ENCODE peak calls at places on chromosomes 13 and 19, in five cellular contexts. M is H1, A is HCT116, T is SK-N-SH, D is K562. V is an unnamed sample.

GRCh38 chr19:2253106-2254051 is 2.8 kb downstream of the JSRP1 start:
- DNase-seq in M (no peak), A (no peak), T (peak; percentile 58), D (no peak), V (no peak)

GRCh38 chr13:71517004-71517403 is 350.0 kb downstream of the DACH1 start:
- DNase-seq in M (no peak), A (peak; percentile 3), T (no peak), D (no peak), V (no peak)

GRCh38 chr13:41962994-41963393 is 2.1 kb upstream of the VWA8 start:
- DNase-seq in M (no peak), A (no peak), T (no peak), D (no peak), V (no peak)

GRCh38 chr19:8505680-8506401 is 3.4 kb upstream of the PRAM1 start:
- DNase-seq in M (peak; percentile 49), A (no peak), T (peak; percentile 98), D (peak; percentile 88), V (no peak)

GRCh38 chr13:109743706-109744453 is 42.5 kb downstream of the IRS2 start:
- DNase-seq in M (peak; percentile 25), A (no peak), T (peak; percentile 79), D (no peak), V (no peak)

GRCh38 chr13:76868451-76868850 is 17.8 kb downstream of the KCTD12 start:
- DNase-seq in M (no peak), A (no peak), T (no peak), D (no peak), V (no peak)

GRCh38 chr13:32126298-32126697 is 94.7 kb downstream of the FRY start:
- DNase-seq in M (no peak), A (no peak), T (no peak), D (no peak), V (no peak)

GRCh38 chr19:2382530-2383222 is 22.6 kb downstream of the TMPRSS9 start:
- DNase-seq in M (no peak), A (no peak), T (no peak), D (no peak), V (no peak)

GRCh38 chr19:29193116-29193515 is 19.8 kb downstream of the UQCRFS1 start:
- DNase-seq in M (no peak), A (no peak), T (no peak), D (no peak), V (no peak)

GRCh38 chr19:1177322-1178114 is 3.5 kb upstream of the SBNO2 start:
- DNase-seq in M (no peak), A (peak; percentile 61), T (no peak), D (no peak), V (no peak)

GRCh38 chr19:18278521-18279265 is 2.7 kb downstream of the JUND start:
- DNase-seq in M (no peak), A (no peak), T (no peak), D (no peak), V (no peak)

GRCh38 chr19:6971366-6971765 is 49.9 kb downstream of the MBD3L2B start:
- DNase-seq in M (no peak), A (no peak), T (no peak), D (no peak), V (no peak)

GRCh38 chr19:30340724-30341595 is 31.2 kb upstream of the ZNF536 start:
- DNase-seq in M (no peak), A (no peak), T (peak; percentile 58), D (no peak), V (no peak)

GRCh38 chr13:60583196-60583908 is 186.3 kb downstream of the TDRD3 start:
- DNase-seq in M (no peak), A (no peak), T (no peak), D (no peak), V (no peak)

GRCh38 chr19:31350693-31351211 is 1.5 kb upstream of the TSHZ3 start:
- DNase-seq in M (no peak), A (no peak), T (peak; percentile 87), D (peak; percentile 63), V (no peak)

GRCh38 chr19:1060689-1061088 is 6.3 kb upstream of the ARHGAP45 start:
- DNase-seq in M (no peak), A (no peak), T (no peak), D (no peak), V (no peak)

GRCh38 chr13:42835012-42835411 is 53.6 kb downstream of the FAM216B start:
- DNase-seq in M (no peak), A (no peak), T (no peak), D (no peak), V (no peak)

GRCh38 chr19:57934820-57935665 is at the start of gene ZNF418:
- DNase-seq in M (peak; percentile 60), A (no peak), T (no peak), D (no peak), V (peak; percentile 39)

GRCh38 chr13:28474491-28475134 is 20.3 kb downstream of the FLT1 start:
- DNase-seq in M (no peak), A (no peak), T (no peak), D (no peak), V (no peak)

GRCh38 chr19:6062274-6062673 is 48.0 kb downstream of the RFX2 start:
- DNase-seq in M (no peak), A (no peak), T (no peak), D (no peak), V (no peak)

GRCh38 chr19:10318807-10319426 is 3.1 kb upstream of the FDX2 start:
- DNase-seq in M (no peak), A (no peak), T (no peak), D (no peak), V (no peak)

GRCh38 chr19:5932146-5932545 is 18.1 kb downstream of the CAPS start:
- DNase-seq in M (no peak), A (no peak), T (no peak), D (no peak), V (no peak)

GRCh38 chr19:51168571-51169282 is 26.6 kb downstream of the SIGLEC7 start:
- DNase-seq in M (no peak), A (no peak), T (no peak), D (no peak), V (no peak)

GRCh38 chr13:78121459-78122348 is 203.1 kb upstream of the EDNRB start:
- DNase-seq in M (no peak), A (peak; percentile 34), T (peak; percentile 24), D (peak; percentile 22), V (no peak)

GRCh38 chr19:17264641-17264979 is at the start of gene USHBP1:
- DNase-seq in M (no peak), A (no peak), T (no peak), D (no peak), V (no peak)

GRCh38 chr19:17266975-17267788 is at the start of gene BABAM1:
- DNase-seq in M (peak; percentile 96), A (peak; percentile 99), T (peak; percentile 96), D (peak; percentile 100), V (peak; percentile 94)

GRCh38 chr19:17263712-17264640 is 569 bp downstream of the USHBP1 start:
- DNase-seq in M (no peak), A (no peak), T (no peak), D (no peak), V (no peak)

GRCh38 chr19:17266589-17266974 is 661 bp upstream of the BABAM1 start:
- DNase-seq in M (no peak), A (no peak), T (no peak), D (no peak), V (no peak)

GRCh38 chr19:17266026-17266425 is 1.2 kb upstream of the BABAM1 start:
- DNase-seq in M (no peak), A (no peak), T (no peak), D (no peak), V (no peak)
- H3K27ac ChIP-seq in M (no peak overlapping the region), A (peak overlapping the region; percentile 15), T (no peak overlapping the region), D (no peak overlapping the region), V (no peak overlapping the region)

GRCh38 chr19:49690073-49690655 is 752 bp upstream of the CPT1C start:
- DNase-seq in M (no peak), A (no peak), T (no peak), D (no peak), V (no peak)

GRCh38 chr19:49690656-49691242 is at the start of gene CPT1C:
- DNase-seq in M (peak; percentile 73), A (no peak), T (peak; percentile 96), D (no peak), V (no peak)

GRCh38 chr19:49688531-49689132 is 762 bp upstream of the ADM5 start:
- DNase-seq in M (no peak), A (no peak), T (no peak), D (no peak), V (no peak)

GRCh38 chr19:49687566-49688316 is 1.7 kb upstream of the ADM5 start:
- DNase-seq in M (no peak), A (no peak), T (no peak), D (no peak), V (no peak)

GRCh38 chr19:49689133-49690072 is at the start of gene ADM5:
- DNase-seq in M (no peak), A (no peak), T (peak; percentile 82), D (no peak), V (no peak)
- TF ChIP-seq SIN3A in M (no peak), A (no peak), T (no peak), D (no peak), V (no peak)

DNA sequence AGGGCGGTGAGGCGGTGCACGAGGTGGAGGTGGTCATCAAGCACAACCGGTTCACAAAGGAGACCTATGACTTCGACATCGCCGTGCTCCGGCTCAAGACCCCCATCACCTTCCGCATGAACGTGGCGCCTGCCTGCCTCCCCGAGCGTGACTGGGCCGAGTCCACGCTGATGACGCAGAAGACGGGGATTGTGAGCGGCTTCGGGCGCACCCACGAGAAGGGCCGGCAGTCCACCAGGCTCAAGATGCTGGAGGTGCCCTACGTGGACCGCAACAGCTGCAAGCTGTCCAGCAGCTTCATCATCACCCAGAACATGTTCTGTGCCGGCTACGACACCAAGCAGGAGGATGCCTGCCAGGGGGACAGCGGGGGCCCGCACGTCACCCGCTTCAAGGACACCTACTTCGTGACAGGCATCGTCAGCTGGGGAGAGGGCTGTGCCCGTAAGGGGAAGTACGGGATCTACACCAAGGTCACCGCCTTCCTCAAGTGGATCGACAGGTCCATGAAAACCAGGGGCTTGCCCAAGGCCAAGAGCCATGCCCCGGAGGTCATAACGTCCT is 9.4 kb upstream of the PROZ start:
- DNase-seq in M (no peak), A (no peak), T (no peak), D (no peak), V (no peak)
- TF ChIP-seq POLR2AphosphoS5 in M (no peak), A (no peak), T (no peak), D (no peak), V (no peak)

GRCh38 chr13:112722433-112723250 is 32.8 kb downstream of the ATP11A start:
- DNase-seq in M (no peak), A (peak; percentile 86), T (no peak), D (peak; percentile 66), V (peak; percentile 28)
- H3K27ac ChIP-seq in M (no peak overlapping the region), A (peak overlapping the region; percentile 95), T (peak overlapping the region; percentile 80), D (peak overlapping the region; percentile 83), V (peak overlapping the region; percentile 94)

DNA sequence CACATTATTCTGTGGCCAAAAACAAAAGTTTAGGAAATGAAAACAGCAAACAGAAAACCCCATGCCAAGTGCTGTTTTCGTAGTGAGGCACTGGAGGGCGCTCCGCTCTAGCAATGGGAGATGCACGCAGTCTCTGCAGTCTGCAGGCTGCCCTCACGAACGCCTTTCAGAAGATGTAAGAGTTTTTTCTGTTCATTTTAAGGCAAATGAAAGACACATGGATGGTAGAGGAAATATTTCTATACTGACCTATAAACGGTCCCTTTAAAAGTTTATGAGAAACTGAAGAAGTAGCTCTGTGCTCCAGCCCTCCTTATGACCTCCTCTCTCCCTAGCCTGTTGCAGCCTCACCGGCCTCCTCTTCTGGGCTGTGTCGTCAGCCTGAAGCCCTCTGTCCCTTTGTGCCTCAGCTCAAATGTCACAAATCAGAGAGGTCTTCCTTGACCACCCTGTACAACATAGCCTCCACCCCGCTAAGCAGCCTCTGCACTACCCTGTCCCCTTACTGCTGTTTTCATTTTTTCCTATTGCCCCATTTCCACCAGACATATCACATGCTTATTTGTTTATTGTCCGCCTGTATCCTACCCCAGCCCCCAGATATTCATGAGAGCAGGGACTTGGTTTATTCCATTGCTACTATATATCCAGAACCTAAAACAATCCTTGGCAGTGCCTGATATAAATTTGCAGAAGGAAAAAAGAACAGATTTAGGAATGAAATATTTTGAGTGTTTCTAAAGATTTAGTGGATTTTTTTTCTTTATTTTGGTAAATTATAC is 116.4 kb downstream of the TM9SF2 start:
- DNase-seq in M (no peak), A (peak; percentile 18), T (peak; percentile 35), D (peak; percentile 25), V (peak; percentile 18)
- TF ChIP-seq SIN3A in M (no peak), A (no peak), T (no peak), D (no peak), V (no peak)